ENCODE peak calls at places on chromosomes 11 and 22, in seven cellular contexts. L is endodermal cell; D is ELR; Z is activated naive CD8-positive, alpha-beta T cell treated with anti-CD3 and anti-CD28 coated beads, Interleukin-2, amount 50 U/mL, for 24 hours; C is endothelial cell; G is germinal center; I is H9. J is an unnamed sample.

GRCh38 chr22:49137216-49137840 is 690.3 kb downstream of the BRD1 start:
- DNase-seq in L (no peak), D (no peak), Z (no peak), C (no peak), G (no peak), I (no peak), J (no peak)

GRCh38 chr11:723120-723883 is 17.3 kb downstream of the EPS8L2 start:
- DNase-seq in L (no peak), D (peak), Z (peak), C (no peak), G (peak), I (peak), J (no peak)

GRCh38 chr11:103729653-103730052 is 306.8 kb upstream of the DDI1 start:
- DNase-seq in L (no peak), D (no peak), Z (no peak), C (no peak), G (no peak), I (no peak), J (no peak)

GRCh38 chr11:57269580-57270021 is 32.6 kb upstream of the APLNR start:
- DNase-seq in L (no peak), D (no peak), Z (no peak), C (no peak), G (no peak), I (no peak), J (no peak)

GRCh38 chr11:109864834-109865557 is 228.2 kb upstream of the ZC3H12C start:
- DNase-seq in L (no peak), D (peak), Z (no peak), C (no peak), G (no peak), I (no peak), J (no peak)

GRCh38 chr11:70700871-70701270 is 302.5 kb downstream of the CTTN start:
- DNase-seq in L (no peak), D (no peak), Z (no peak), C (no peak), G (no peak), I (no peak), J (no peak)

GRCh38 chr11:124829986-124830385 is 29.8 kb upstream of the MSANTD2 start:
- DNase-seq in L (no peak), D (no peak), Z (no peak), C (no peak), G (no peak), I (no peak), J (no peak)

GRCh38 chr11:67613960-67614715 is 7.4 kb downstream of the NDUFV1 start:
- DNase-seq in L (peak), D (peak), Z (peak), C (peak), G (peak), I (peak), J (peak)

GRCh38 chr11:83725161-83725560 is 439.0 kb upstream of the CCDC90B start:
- DNase-seq in L (peak), D (no peak), Z (no peak), C (no peak), G (no peak), I (peak), J (no peak)

GRCh38 chr11:107493117-107493516 is 35.5 kb upstream of the CWF19L2 start:
- DNase-seq in L (no peak), D (peak), Z (no peak), C (no peak), G (no peak), I (no peak), J (no peak)

GRCh38 chr11:43392713-43393112 is 34.0 kb downstream of the TTC17 start:
- DNase-seq in L (no peak), D (no peak), Z (no peak), C (no peak), G (no peak), I (no peak), J (no peak)

GRCh38 chr11:112745958-112746357 is 215.3 kb upstream of the NCAM1 start:
- DNase-seq in L (no peak), D (no peak), Z (no peak), C (no peak), G (no peak), I (no peak), J (no peak)

GRCh38 chr22:40653361-40653760 is 16.8 kb upstream of the MRTFA start:
- DNase-seq in L (peak), D (no peak), Z (no peak), C (no peak), G (no peak), I (no peak), J (no peak)

GRCh38 chr22:44012172-44012571 is 11.9 kb upstream of the PARVB start:
- DNase-seq in L (no peak), D (no peak), Z (no peak), C (no peak), G (no peak), I (no peak), J (no peak)

GRCh38 chr11:8886332-8886731 is 24.7 kb upstream of the AKIP1 start:
- DNase-seq in L (no peak), D (no peak), Z (no peak), C (no peak), G (no peak), I (no peak), J (no peak)

GRCh38 chr11:13210424-13210823 is 67.2 kb upstream of the BMAL1 start:
- DNase-seq in L (peak), D (peak), Z (peak), C (peak), G (no peak), I (peak), J (peak)

GRCh38 chr11:70721006-70721405 is 322.7 kb downstream of the CTTN start:
- DNase-seq in L (no peak), D (no peak), Z (no peak), C (no peak), G (no peak), I (no peak), J (no peak)

GRCh38 chr11:1059759-1060158 is 14.9 kb upstream of the MUC2 start:
- DNase-seq in L (no peak), D (no peak), Z (no peak), C (no peak), G (no peak), I (peak), J (peak)

GRCh38 chr22:39309881-39310714 is 9.3 kb downstream of the RPL3 start:
- DNase-seq in L (no peak), D (peak), Z (no peak), C (no peak), G (no peak), I (no peak), J (no peak)

GRCh38 chr11:93933230-93933629 is 82.8 kb upstream of the VSTM5 start:
- DNase-seq in L (no peak), D (no peak), Z (no peak), C (no peak), G (no peak), I (no peak), J (no peak)

GRCh38 chr11:19344661-19345518 is 104.1 kb upstream of the E2F8 start:
- DNase-seq in L (peak), D (peak), Z (no peak), C (peak), G (peak), I (peak), J (peak)

GRCh38 chr22:32200752-32201151 is 4.1 kb downstream of the RFPL2 start:
- DNase-seq in L (no peak), D (no peak), Z (no peak), C (no peak), G (no peak), I (no peak), J (no peak)

GRCh38 chr11:69378303-69379141 is 84.6 kb downstream of the MYEOV start:
- DNase-seq in L (no peak), D (no peak), Z (no peak), C (no peak), G (no peak), I (no peak), J (peak)

GRCh38 chr22:49845241-49845640 is 8.4 kb upstream of the ZBED4 start:
- DNase-seq in L (no peak), D (no peak), Z (no peak), C (no peak), G (no peak), I (no peak), J (no peak)

GRCh38 chr22:19970479-19971275 is 29.1 kb upstream of the TXNRD2 start:
- DNase-seq in L (peak), D (peak), Z (peak), C (peak), G (peak), I (peak), J (peak)

GRCh38 chr11:41246399-41246745 is 213.1 kb downstream of the LRRC4C start:
- DNase-seq in L (no peak), D (no peak), Z (no peak), C (no peak), G (no peak), I (peak), J (no peak)